ENCODE peak calls at places on chromosomes 12 and 14, in seven cellular contexts. R is tibial nerve, K is C1 segment of cervical spinal cord, H is fibroblast of lung, Q is glutamatergic neuron, A is HCT116, L is left colon. C is an unnamed sample.

GRCh38 chr14:73058923-73059311 is 583 bp downstream of the RBM25 start:
- DNase-seq in R (no peak), K (no peak), H (peak; percentile 29), Q (no peak), A (no peak), L (no peak), C (no peak)

GRCh38 chr12:122865268-122866231 is 30.3 kb downstream of the HIP1R start:
- DNase-seq in R (no peak), K (no peak), H (no peak), Q (peak; percentile 21), A (peak; percentile 16), L (no peak), C (no peak)

GRCh38 chr12:1794440-1795090 is 25.8 kb upstream of the LRTM2 start:
- DNase-seq in R (no peak), K (no peak), H (no peak), Q (no peak), A (no peak), L (no peak), C (no peak)

GRCh38 chr14:39726563-39726962 is 294.3 kb upstream of the FBXO33 start:
- DNase-seq in R (no peak), K (no peak), H (no peak), Q (no peak), A (no peak), L (no peak), C (no peak)

GRCh38 chr12:64669270-64669842 is 59.1 kb downstream of the RASSF3 start:
- DNase-seq in R (no peak), K (no peak), H (no peak), Q (peak; percentile 34), A (no peak), L (peak; percentile 58), C (no peak)

GRCh38 chr12:53173085-53173715 is 7.3 kb upstream of the ZNF740 start:
- DNase-seq in R (no peak), K (no peak), H (no peak), Q (no peak), A (no peak), L (no peak), C (no peak)

GRCh38 chr12:132638541-132639408 is 20.2 kb downstream of the P2RX2 start:
- DNase-seq in R (peak; percentile 33), K (no peak), H (peak; percentile 82), Q (peak; percentile 66), A (no peak), L (no peak), C (peak; percentile 41)

GRCh38 chr12:124730455-124730932 is 133.2 kb downstream of the SCARB1 start:
- DNase-seq in R (no peak), K (no peak), H (peak; percentile 94), Q (no peak), A (no peak), L (no peak), C (no peak)

GRCh38 chr14:88323086-88323519 is at the start of gene KCNK10:
- DNase-seq in R (no peak), K (no peak), H (peak; percentile 6), Q (peak; percentile 46), A (no peak), L (no peak), C (no peak)

GRCh38 chr14:104851896-104852663 is 13.0 kb upstream of the CEP170B start:
- DNase-seq in R (no peak), K (no peak), H (no peak), Q (no peak), A (no peak), L (peak; percentile 15), C (no peak)

GRCh38 chr14:103697196-103697595 is 18.1 kb downstream of the XRCC3 start:
- DNase-seq in R (no peak), K (no peak), H (no peak), Q (no peak), A (no peak), L (no peak), C (no peak)

GRCh38 chr14:100289916-100290606 is 16.2 kb downstream of the SLC25A29 start:
- DNase-seq in R (no peak), K (no peak), H (no peak), Q (peak; percentile 13), A (no peak), L (peak; percentile 16), C (peak; percentile 16)

GRCh38 chr14:23562822-23563472 is 4.6 kb downstream of the AP1G2 start:
- DNase-seq in R (no peak), K (no peak), H (peak; percentile 50), Q (peak; percentile 84), A (no peak), L (no peak), C (no peak)

GRCh38 chr14:25121342-25122129 is 71.6 kb upstream of the STXBP6 start:
- DNase-seq in R (no peak), K (no peak), H (peak; percentile 92), Q (no peak), A (no peak), L (no peak), C (no peak)

GRCh38 chr14:56811596-56812363 is 1.5 kb upstream of the OTX2 start:
- DNase-seq in R (no peak), K (no peak), H (no peak), Q (no peak), A (no peak), L (no peak), C (no peak)